ENCODE peak calls at places on chromosomes 12 and 14, in five cellular contexts. J is EL, L is A549, E is Peyer's patch, P is stomach. V is an unnamed sample.

GRCh38 chr12:17301544-17301943 is 695.6 kb upstream of the LMO3 start:
- DNase-seq in L (no peak), E (no peak), J (no peak), P (no peak), V (no peak)

GRCh38 chr14:79516009-79516408 is 695.3 kb downstream of the DIO2 start:
- DNase-seq in J (no peak), E (no peak), P (no peak), L (no peak), V (no peak)

GRCh38 chr12:12909995-12910391 is 18.6 kb downstream of the GPRC5A start:
- DNase-seq in P (no peak), L (peak; percentile 54), J (no peak), E (peak; percentile 46), V (no peak)

GRCh38 chr12:15719230-15719629 is 70.0 kb downstream of the EPS8 start:
- DNase-seq in L (no peak), J (peak; percentile 46), E (no peak), P (no peak), V (no peak)

GRCh38 chr12:110577717-110578521 is 5.2 kb downstream of the PPTC7 start:
- DNase-seq in L (peak; percentile 48), J (peak; percentile 73), P (no peak), E (no peak), V (peak; percentile 83)

GRCh38 chr12:105822131-105823103 is 316.3 kb downstream of the NUAK1 start:
- DNase-seq in E (no peak), L (no peak), J (no peak), P (no peak), V (no peak)

GRCh38 chr14:88962356-88962755 is 137.9 kb downstream of the TTC8 start:
- DNase-seq in J (no peak), L (no peak), P (no peak), E (no peak), V (no peak)

GRCh38 chr12:68279227-68280054 is 26.0 kb upstream of the IL22 start:
- DNase-seq in P (no peak), E (no peak), J (peak; percentile 44), L (no peak), V (no peak)

V was measured in colonic mucosa.